ENCODE peak calls at places on chromosomes 12 and 14, in nine cellular contexts. V is T-helper 1 cell, A is H9, X is OCI-LY7, D is GM03348, R is sciatic nerve, U is fibroblast of the aortic adventitia, F is GM12891, Z is foreskin melanocyte. B is an unnamed sample.

GRCh38 chr14:102183922-102184677 is 44.4 kb downstream of the WDR20 start:
- DNase-seq in V (no peak), A (no peak), X (no peak), D (no peak), R (no peak), U (no peak), F (no peak), Z (no peak), B (no peak)

GRCh38 chr14:21781543-21781942 is 107.9 kb upstream of the OR4E1 start:
- DNase-seq in V (no peak), A (no peak), X (no peak), D (no peak), R (no peak), U (no peak), F (no peak), Z (no peak), B (no peak)

GRCh38 chr12:53069621-53070410 is 9.4 kb downstream of the SPRYD3 start:
- DNase-seq in V (no peak), A (peak), X (no peak), D (no peak), R (peak), U (no peak), F (no peak), Z (no peak), B (no peak)

GRCh38 chr14:71400821-71401447 is 493.7 kb downstream of the PCNX1 start:
- DNase-seq in V (no peak), A (no peak), X (no peak), D (peak), R (no peak), U (peak), F (no peak), Z (no peak), B (no peak)

GRCh38 chr12:128258866-128259555 is 8.0 kb upstream of the TMEM132C start:
- DNase-seq in V (no peak), A (peak), X (no peak), D (no peak), R (no peak), U (no peak), F (no peak), Z (no peak), B (no peak)

GRCh38 chr12:113831016-113831415 is 135.1 kb downstream of the RBM19 start:
- DNase-seq in V (no peak), A (no peak), X (no peak), D (no peak), R (no peak), U (peak), F (no peak), Z (no peak), B (no peak)

GRCh38 chr12:56677680-56678079 is 10.4 kb downstream of the PTGES3 start:
- DNase-seq in V (no peak), A (no peak), X (no peak), D (no peak), R (no peak), U (no peak), F (no peak), Z (no peak), B (no peak)

GRCh38 chr14:105945891-105946290 is 419.5 kb downstream of the TMEM121 start:
- DNase-seq in V (no peak), A (no peak), X (no peak), D (no peak), R (no peak), U (no peak), F (no peak), Z (no peak), B (no peak)

GRCh38 chr12:52971701-52972329 is 22.9 kb downstream of the KRT18 start:
- DNase-seq in V (no peak), A (peak), X (no peak), D (peak), R (no peak), U (peak), F (no peak), Z (no peak), B (no peak)

GRCh38 chr12:100824476-100824875 is 29.9 kb downstream of the ANO4 start:
- DNase-seq in V (no peak), A (no peak), X (no peak), D (no peak), R (no peak), U (no peak), F (no peak), Z (no peak), B (no peak)

GRCh38 chr12:3492868-3493224 is 1.8 kb downstream of the PRMT8 start:
- DNase-seq in V (no peak), A (no peak), X (no peak), D (no peak), R (no peak), U (no peak), F (no peak), Z (no peak), B (no peak)

GRCh38 chr12:68981536-68981935 is 48.6 kb upstream of the CPM start:
- DNase-seq in V (no peak), A (no peak), X (no peak), D (peak), R (no peak), U (peak), F (no peak), Z (no peak), B (no peak)

GRCh38 chr14:76446486-76446885 is 70.5 kb downstream of the ESRRB start:
- DNase-seq in V (no peak), A (no peak), X (no peak), D (no peak), R (no peak), U (no peak), F (no peak), Z (no peak), B (no peak)

GRCh38 chr12:116577149-116577548 is 18.0 kb downstream of the MAP1LC3B2 start:
- DNase-seq in V (no peak), A (no peak), X (no peak), D (no peak), R (no peak), U (peak), F (no peak), Z (no peak), B (no peak)

GRCh38 chr12:68001486-68002466 is 12.5 kb downstream of the IFNG-AS1 start:
- DNase-seq in V (no peak), A (no peak), X (peak), D (peak), R (no peak), U (peak), F (no peak), Z (no peak), B (peak)

GRCh38 chr14:92673601-92674000 is 74.8 kb downstream of the LGMN start:
- DNase-seq in V (no peak), A (no peak), X (no peak), D (no peak), R (no peak), U (no peak), F (no peak), Z (no peak), B (no peak)

GRCh38 chr14:24816011-24816928 is 182.3 kb upstream of the GZMB start:
- DNase-seq in V (no peak), A (no peak), X (no peak), D (no peak), R (no peak), U (peak), F (no peak), Z (no peak), B (no peak)

GRCh38 chr14:97499790-97500481 is 702.8 kb downstream of the VRK1 start:
- DNase-seq in V (no peak), A (no peak), X (no peak), D (no peak), R (no peak), U (no peak), F (no peak), Z (no peak), B (no peak)

GRCh38 chr12:11891350-11892064 is 179.2 kb upstream of the BCL2L14 start:
- DNase-seq in V (no peak), A (no peak), X (peak), D (no peak), R (no peak), U (no peak), F (no peak), Z (no peak), B (no peak)

GRCh38 chr12:64744422-64745258 is 14.6 kb downstream of the GNS start:
- DNase-seq in V (no peak), A (no peak), X (no peak), D (peak), R (no peak), U (peak), F (no peak), Z (no peak), B (peak)

GRCh38 chr12:83145325-83145724 is 458.6 kb downstream of the TMTC2 start:
- DNase-seq in V (no peak), A (no peak), X (no peak), D (no peak), R (no peak), U (peak), F (no peak), Z (no peak), B (no peak)

GRCh38 chr12:116459011-116459410 is 100.2 kb upstream of the MAP1LC3B2 start:
- DNase-seq in V (no peak), A (no peak), X (no peak), D (no peak), R (no peak), U (no peak), F (no peak), Z (no peak), B (no peak)

GRCh38 chr12:93636708-93637107 is 40.5 kb upstream of the CRADD start:
- DNase-seq in V (no peak), A (no peak), X (no peak), D (no peak), R (no peak), U (no peak), F (no peak), Z (no peak), B (no peak)

GRCh38 chr14:95222151-95222631 is 64.9 kb upstream of the DICER1 start:
- DNase-seq in V (no peak), A (peak), X (no peak), D (no peak), R (no peak), U (no peak), F (no peak), Z (no peak), B (no peak)